ENCODE peak calls at places on chromosome 10, in six cellular contexts. V is HCT116; X is heart left ventricle; Q is iPS DF 6.9; P is CD8-positive, alpha-beta memory T cell; M is tibial artery. Z is an unnamed sample.
A peak's percentile ranks its signal among the peaks of the same experiment; 100 is the strongest.

GRCh38 chr10:88187472-88187871 is 324.0 kb downstream of the PTEN start:
- DNase-seq in Q (no peak), V (no peak), X (no peak), M (no peak), P (no peak), Z (no peak)

GRCh38 chr10:120328647-120329046 is 128.4 kb upstream of the PLPP4 start:
- DNase-seq in M (no peak), P (no peak), X (no peak), V (no peak), Q (no peak), Z (no peak)

GRCh38 chr10:42962120-42962901 is 114.6 kb upstream of the RET start:
- DNase-seq in P (no peak), M (peak; percentile 53), Q (no peak), X (peak; percentile 72), V (no peak), Z (no peak)

GRCh38 chr10:21757601-21757901 is 223.5 kb downstream of the MLLT10 start:
- DNase-seq in Q (no peak), P (no peak), M (no peak), V (no peak), X (no peak), Z (no peak)

GRCh38 chr10:43002596-43002995 is 74.3 kb upstream of the RET start:
- DNase-seq in Q (no peak), X (peak; percentile 22), V (no peak), M (peak; percentile 37), P (no peak), Z (no peak)

GRCh38 chr10:24209946-24210491 is 1.1 kb downstream of the KIAA1217 start:
- DNase-seq in M (no peak), P (no peak), V (no peak), Q (no peak), X (no peak), Z (peak; percentile 31)

GRCh38 chr10:133127291-133128125 is 32.5 kb upstream of the KNDC1 start:
- DNase-seq in X (peak; percentile 44), V (peak; percentile 1), P (peak; percentile 6), Q (no peak), M (peak; percentile 47), Z (no peak)

GRCh38 chr10:92729886-92730285 is 40.1 kb downstream of the HHEX start:
- DNase-seq in V (no peak), P (no peak), Q (no peak), M (no peak), X (no peak), Z (no peak)

GRCh38 chr10:127309609-127310008 is 113.2 kb upstream of the INSYN2A start:
- DNase-seq in M (no peak), V (no peak), Q (no peak), P (no peak), X (no peak), Z (no peak)

GRCh38 chr10:98321203-98321780 is 53.3 kb upstream of the LOXL4 start:
- DNase-seq in P (no peak), V (no peak), M (no peak), X (no peak), Q (no peak), Z (no peak)

GRCh38 chr10:67784584-67784983 is 53.4 kb downstream of the DNAJC12 start:
- DNase-seq in Q (no peak), M (no peak), P (no peak), V (no peak), X (no peak), Z (no peak)

GRCh38 chr10:3747984-3748383 is 37.0 kb downstream of the KLF6 start:
- DNase-seq in Q (no peak), P (no peak), V (no peak), X (no peak), M (no peak), Z (no peak)

GRCh38 chr10:124210263-124210662 is 116.9 kb upstream of the CHST15 start:
- DNase-seq in X (no peak), P (no peak), Q (no peak), M (no peak), V (no peak), Z (no peak)

GRCh38 chr10:113425596-113425995 is 127.3 kb upstream of the HABP2 start:
- DNase-seq in Q (no peak), M (no peak), V (no peak), X (no peak), P (no peak), Z (no peak)

GRCh38 chr10:44249490-44249889 is 135.4 kb downstream of the CXCL12 start:
- DNase-seq in V (no peak), Q (no peak), P (no peak), X (no peak), M (no peak), Z (no peak)

GRCh38 chr10:75191821-75192568 is 18.6 kb upstream of the VDAC2 start:
- DNase-seq in Q (no peak), X (no peak), P (no peak), V (no peak), M (peak; percentile 75), Z (peak; percentile 89)

GRCh38 chr10:72794260-72794659 is 99.3 kb upstream of the OIT3 start:
- DNase-seq in P (no peak), Q (no peak), V (no peak), X (no peak), M (no peak), Z (no peak)

GRCh38 chr10:127776816-127777215 is 39.8 kb downstream of the FOXI2 start:
- DNase-seq in X (no peak), P (no peak), M (no peak), Q (no peak), V (no peak), Z (no peak)

GRCh38 chr10:89416465-89416864 is 2.1 kb downstream of the IFIT5 start:
- DNase-seq in Q (no peak), P (no peak), X (no peak), V (no peak), M (no peak), Z (no peak)

GRCh38 chr10:77925410-77925794 is 1.2 kb downstream of the DLG5 start:
- DNase-seq in V (no peak), Q (no peak), P (no peak), X (no peak), M (peak; percentile 70), Z (peak; percentile 42)

GRCh38 chr10:43401627-43402026 is 7.4 kb downstream of the HNRNPF start:
- DNase-seq in Q (no peak), V (no peak), X (no peak), M (no peak), P (no peak), Z (no peak)

GRCh38 chr10:129968937-129969527 is 5.0 kb upstream of the EBF3 start:
- DNase-seq in M (peak; percentile 75), X (peak; percentile 81), Q (no peak), P (no peak), V (no peak), Z (peak; percentile 27)

GRCh38 chr10:15374156-15374555 is 3.1 kb upstream of the FAM171A1 start:
- DNase-seq in X (no peak), M (no peak), P (no peak), Q (no peak), V (no peak), Z (no peak)

GRCh38 chr10:126090911-126091728 is 194.8 kb downstream of the FANK1 start:
- DNase-seq in X (no peak), M (no peak), Q (no peak), P (no peak), V (no peak), Z (no peak)

GRCh38 chr10:130026670-130027456 is 62.8 kb upstream of the EBF3 start:
- DNase-seq in V (no peak), M (peak; percentile 42), X (no peak), Q (no peak), P (no peak), Z (no peak)

GRCh38 chr10:76546411-76546810 is 1091.2 kb downstream of the KCNMA1 start:
- DNase-seq in V (no peak), X (no peak), Q (no peak), M (no peak), P (no peak), Z (no peak)

GRCh38 chr10:116211682-116212081 is 61.3 kb downstream of the GFRA1 start:
- DNase-seq in M (no peak), Q (no peak), X (no peak), P (no peak), V (no peak), Z (no peak)

GRCh38 chr10:86520871-86521619 is 547 bp downstream of the WAPL start:
- DNase-seq in M (peak; percentile 77), P (peak; percentile 27), X (peak; percentile 79), Q (no peak), V (peak; percentile 12), Z (peak; percentile 66)

GRCh38 chr10:97770265-97770664 is 1.5 kb downstream of the SFRP5 start:
- DNase-seq in V (no peak), P (no peak), M (no peak), Q (no peak), X (peak; percentile 46), Z (no peak)

GRCh38 chr10:59885430-59886134 is 20.8 kb downstream of the CCDC6 start:
- DNase-seq in X (no peak), Q (no peak), V (no peak), M (no peak), P (no peak), Z (no peak)

GRCh38 chr10:124217906-124218769 is 124.7 kb upstream of the CHST15 start:
- DNase-seq in P (no peak), M (no peak), X (no peak), Q (peak; percentile 20), V (peak; percentile 10), Z (no peak)

GRCh38 chr10:48901152-48901705 is 38.4 kb downstream of the LRRC18 start:
- DNase-seq in V (no peak), Q (no peak), P (no peak), X (no peak), M (no peak), Z (no peak)

GRCh38 chr10:58438340-58438739 is 53.1 kb downstream of the TFAM start:
- DNase-seq in M (no peak), V (no peak), Q (no peak), X (no peak), P (no peak), Z (no peak)

DNA sequence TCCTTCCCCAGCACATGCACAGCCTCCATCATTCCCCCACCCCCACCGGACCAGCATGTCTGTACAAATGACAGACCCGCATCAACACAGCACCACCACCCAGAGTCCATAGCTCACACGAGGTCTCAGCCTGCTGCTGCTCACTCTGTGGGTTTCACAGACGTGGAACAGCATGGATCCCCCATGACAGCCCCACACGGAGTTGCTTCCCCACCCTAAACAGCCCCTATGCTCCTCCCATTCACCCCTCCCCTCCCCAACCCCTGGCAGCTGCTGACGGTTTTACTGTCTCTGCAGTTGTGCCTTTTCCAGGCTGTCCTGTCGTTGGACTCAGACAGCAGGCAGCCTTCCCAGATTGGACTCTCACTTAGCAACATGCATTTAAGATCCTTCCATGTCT is 167.6 kb downstream of the DIP2C start:
- DNase-seq in X (no peak), Q (no peak), P (no peak), V (no peak), M (peak; percentile 54), Z (no peak)
- H3K4me1 ChIP-seq in X (peaks cover 23% of the 10 kb centered on the region), Q (no peaks in the 10 kb centered on the region), P (no peaks in the 10 kb centered on the region), V (peaks cover 5% of the 10 kb centered on the region), M (peaks cover 8% of the 10 kb centered on the region), Z (no peaks in the 10 kb centered on the region)

GRCh38 chr10:29688230-29688634 is 53.5 kb upstream of the SVIL start:
- DNase-seq in M (no peak), V (peak; percentile 32), Q (peak; percentile 68), P (no peak), X (no peak), Z (no peak)
- H3K27ac ChIP-seq in M (peak overlapping the region; percentile 29), V (peak overlapping the region; percentile 38), Q (no peak overlapping the region), P (no peak overlapping the region), X (no peak overlapping the region), Z (no peak overlapping the region)

GRCh38 chr10:74000892-74001669 is 3.2 kb downstream of the VCL start:
- DNase-seq in P (no peak), M (no peak), Q (no peak), X (no peak), V (no peak), Z (peak; percentile 21)
- H3K4me3 ChIP-seq in P (no peak overlapping the region), M (peak overlapping the region; percentile 94), Q (peak overlapping the region; percentile 7), X (peak overlapping the region; percentile 86), V (no peak overlapping the region), Z (no peak overlapping the region)

GRCh38 chr10:6092731-6093130 is 3.9 kb downstream of the RBM17 start:
- DNase-seq in V (no peak), P (no peak), Q (no peak), M (no peak), X (no peak), Z (no peak)
- H3K4me1 ChIP-seq in V (peaks cover 10% of the 10 kb centered on the region), P (peaks cover 53% of the 10 kb centered on the region), Q (peaks cover 4% of the 10 kb centered on the region), M (peaks cover 44% of the 10 kb centered on the region), X (peaks cover 60% of the 10 kb centered on the region), Z (peaks cover 27% of the 10 kb centered on the region)

Z was measured in small intestine.